ENCODE peak calls at places on chromosomes 16 and 17, in seven cellular contexts. One of them, this sample, is unnamed.

GRCh38 chr16:66569131-66569530 is 2.9 kb downstream of the CMTM1 start:
- DNase-seq in CD4-positive, alpha-beta memory T cell: no peak
- DNase-seq in spleen: no peak
- DNase-seq in astrocyte: peak; percentile 80
- DNase-seq in PC-9: no peak
- DNase-seq in ascending aorta: no peak
- DNase-seq in aorta: no peak
- DNase-seq in this sample: no peak

GRCh38 chr17:3556905-3557767 is 476 bp downstream of the TRPV3 start:
- DNase-seq in CD4-positive, alpha-beta memory T cell: no peak
- DNase-seq in astrocyte: no peak
- DNase-seq in ascending aorta: no peak
- DNase-seq in spleen: no peak
- DNase-seq in PC-9: no peak
- DNase-seq in aorta: peak; percentile 32
- DNase-seq in this sample: no peak

GRCh38 chr17:65485388-65486299 is 75.8 kb downstream of the AXIN2 start:
- DNase-seq in spleen: no peak
- DNase-seq in astrocyte: peak; percentile 67
- DNase-seq in PC-9: no peak
- DNase-seq in aorta: peak; percentile 83
- DNase-seq in ascending aorta: peak; percentile 69
- DNase-seq in CD4-positive, alpha-beta memory T cell: no peak
- DNase-seq in this sample: no peak

GRCh38 chr17:64174686-64175456 is 44.9 kb upstream of the ERN1 start:
- DNase-seq in PC-9: no peak
- DNase-seq in astrocyte: no peak
- DNase-seq in spleen: no peak
- DNase-seq in ascending aorta: peak; percentile 33
- DNase-seq in aorta: peak; percentile 67
- DNase-seq in CD4-positive, alpha-beta memory T cell: no peak
- DNase-seq in this sample: no peak

GRCh38 chr17:37592291-37592690 is 16.9 kb downstream of the SYNRG start:
- DNase-seq in ascending aorta: no peak
- DNase-seq in CD4-positive, alpha-beta memory T cell: no peak
- DNase-seq in astrocyte: no peak
- DNase-seq in PC-9: no peak
- DNase-seq in spleen: no peak
- DNase-seq in aorta: no peak
- DNase-seq in this sample: no peak

GRCh38 chr17:6546069-6546718 is 10.2 kb downstream of the PITPNM3 start:
- DNase-seq in CD4-positive, alpha-beta memory T cell: no peak
- DNase-seq in ascending aorta: no peak
- DNase-seq in PC-9: no peak
- DNase-seq in spleen: no peak
- DNase-seq in astrocyte: peak; percentile 86
- DNase-seq in aorta: no peak
- DNase-seq in this sample: no peak

GRCh38 chr16:27642753-27643152 is 92.8 kb downstream of the KATNIP start:
- DNase-seq in astrocyte: no peak
- DNase-seq in aorta: no peak
- DNase-seq in spleen: no peak
- DNase-seq in ascending aorta: no peak
- DNase-seq in PC-9: peak; percentile 15
- DNase-seq in CD4-positive, alpha-beta memory T cell: no peak
- DNase-seq in this sample: no peak

GRCh38 chr17:31491794-31492171 is 100.3 kb downstream of the RAB11FIP4 start:
- DNase-seq in PC-9: no peak
- DNase-seq in astrocyte: no peak
- DNase-seq in ascending aorta: no peak
- DNase-seq in CD4-positive, alpha-beta memory T cell: no peak
- DNase-seq in spleen: peak; percentile 90
- DNase-seq in aorta: no peak
- DNase-seq in this sample: no peak

GRCh38 chr16:52501746-52502145 is 45.2 kb downstream of the TOX3 start:
- DNase-seq in astrocyte: no peak
- DNase-seq in CD4-positive, alpha-beta memory T cell: no peak
- DNase-seq in ascending aorta: no peak
- DNase-seq in spleen: no peak
- DNase-seq in PC-9: no peak
- DNase-seq in aorta: no peak
- DNase-seq in this sample: no peak

GRCh38 chr16:12158428-12158827 is 181.9 kb downstream of the SNX29 start:
- DNase-seq in astrocyte: peak; percentile 95
- DNase-seq in CD4-positive, alpha-beta memory T cell: no peak
- DNase-seq in spleen: peak; percentile 12
- DNase-seq in aorta: no peak
- DNase-seq in ascending aorta: no peak
- DNase-seq in PC-9: no peak
- DNase-seq in this sample: no peak

GRCh38 chr16:47026492-47026891 is 53.0 kb upstream of the DNAJA2 start:
- DNase-seq in spleen: no peak
- DNase-seq in aorta: no peak
- DNase-seq in ascending aorta: no peak
- DNase-seq in astrocyte: no peak
- DNase-seq in CD4-positive, alpha-beta memory T cell: no peak
- DNase-seq in PC-9: no peak
- DNase-seq in this sample: no peak

GRCh38 chr17:7633093-7633492 is 3.2 kb downstream of the SHBG start:
- DNase-seq in astrocyte: no peak
- DNase-seq in aorta: no peak
- DNase-seq in PC-9: no peak
- DNase-seq in spleen: no peak
- DNase-seq in ascending aorta: no peak
- DNase-seq in CD4-positive, alpha-beta memory T cell: no peak
- DNase-seq in this sample: no peak

GRCh38 chr17:15942207-15942833 is 2.6 kb upstream of the ADORA2B start:
- DNase-seq in PC-9: no peak
- DNase-seq in spleen: no peak
- DNase-seq in CD4-positive, alpha-beta memory T cell: no peak
- DNase-seq in astrocyte: no peak
- DNase-seq in ascending aorta: no peak
- DNase-seq in aorta: peak; percentile 65
- DNase-seq in this sample: no peak

GRCh38 chr16:87435399-87436224 is 43.5 kb downstream of the MAP1LC3B start:
- DNase-seq in CD4-positive, alpha-beta memory T cell: no peak
- DNase-seq in ascending aorta: no peak
- DNase-seq in PC-9: no peak
- DNase-seq in spleen: no peak
- DNase-seq in aorta: no peak
- DNase-seq in astrocyte: peak; percentile 88
- DNase-seq in this sample: no peak

GRCh38 chr17:77327566-77328463 is 187.0 kb downstream of the SEC14L1 start:
- DNase-seq in spleen: peak; percentile 64
- DNase-seq in aorta: no peak
- DNase-seq in astrocyte: no peak
- DNase-seq in PC-9: no peak
- DNase-seq in ascending aorta: no peak
- DNase-seq in CD4-positive, alpha-beta memory T cell: no peak
- DNase-seq in this sample: peak; percentile 61

GRCh38 chr17:79833744-79834574 is 5.3 kb downstream of the CBX4 start:
- DNase-seq in spleen: peak; percentile 78
- DNase-seq in astrocyte: no peak
- DNase-seq in aorta: no peak
- DNase-seq in ascending aorta: no peak
- DNase-seq in PC-9: no peak
- DNase-seq in CD4-positive, alpha-beta memory T cell: peak; percentile 42
- DNase-seq in this sample: no peak
- H3K4me1 ChIP-seq in spleen: peaks cover 85% of the 10 kb centered on the region
- H3K4me1 ChIP-seq in astrocyte: peaks cover 37% of the 10 kb centered on the region
- H3K4me1 ChIP-seq in aorta: no peaks in the 10 kb centered on the region
- H3K4me1 ChIP-seq in ascending aorta: peaks cover 17% of the 10 kb centered on the region
- H3K4me1 ChIP-seq in PC-9: peaks cover 41% of the 10 kb centered on the region
- H3K4me1 ChIP-seq in CD4-positive, alpha-beta memory T cell: peaks cover 41% of the 10 kb centered on the region
- H3K4me1 ChIP-seq in this sample: peaks cover 24% of the 10 kb centered on the region

DNA sequence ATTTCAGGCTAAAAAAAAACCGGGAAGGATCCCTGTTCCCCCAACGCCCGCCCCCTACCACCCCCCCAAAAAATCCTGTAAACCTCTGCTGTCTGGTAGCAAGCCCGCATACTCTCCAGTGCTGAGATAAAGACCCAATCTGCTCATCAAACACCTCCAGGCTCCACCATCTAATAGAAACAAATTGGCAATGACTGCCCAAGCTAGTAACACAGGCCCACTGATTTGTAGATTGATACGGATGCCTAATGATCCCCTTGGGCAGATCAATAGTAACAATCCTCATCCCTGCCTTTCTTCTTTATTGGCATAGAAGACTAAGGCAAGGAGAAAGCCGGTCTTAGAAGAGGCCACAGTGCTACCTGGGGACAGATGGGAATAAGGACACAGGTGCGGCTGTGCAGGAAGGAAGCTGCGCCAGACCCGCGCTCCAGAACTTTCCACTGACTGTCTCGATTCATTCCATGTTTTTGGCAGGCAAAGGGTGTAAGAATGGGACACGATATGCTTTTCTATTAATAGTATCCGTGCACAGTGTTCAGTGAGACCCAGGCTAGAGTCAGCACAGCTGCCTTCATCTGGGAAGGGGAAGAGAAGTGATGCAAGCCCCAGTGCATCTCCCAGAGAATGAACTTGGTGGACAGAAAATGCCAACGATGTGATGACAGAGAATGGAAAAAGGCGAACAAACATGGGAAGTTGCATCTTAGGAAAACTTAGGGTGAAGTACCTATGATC is 407.6 kb upstream of the PSMD7 start:
- DNase-seq in PC-9: no peak
- DNase-seq in astrocyte: no peak
- DNase-seq in aorta: no peak
- DNase-seq in CD4-positive, alpha-beta memory T cell: no peak
- DNase-seq in ascending aorta: no peak
- DNase-seq in spleen: no peak
- DNase-seq in this sample: no peak
- H3K27me3 ChIP-seq in PC-9: peaks cover 65% of the 10 kb centered on the region
- H3K27me3 ChIP-seq in astrocyte: peaks cover 9% of the 10 kb centered on the region
- H3K27me3 ChIP-seq in aorta: no peaks in the 10 kb centered on the region
- H3K27me3 ChIP-seq in CD4-positive, alpha-beta memory T cell: no peaks in the 10 kb centered on the region
- H3K27me3 ChIP-seq in ascending aorta: no peaks in the 10 kb centered on the region
- H3K27me3 ChIP-seq in spleen: peaks cover 34% of the 10 kb centered on the region
- H3K27me3 ChIP-seq in this sample: no peaks in the 10 kb centered on the region

DNA sequence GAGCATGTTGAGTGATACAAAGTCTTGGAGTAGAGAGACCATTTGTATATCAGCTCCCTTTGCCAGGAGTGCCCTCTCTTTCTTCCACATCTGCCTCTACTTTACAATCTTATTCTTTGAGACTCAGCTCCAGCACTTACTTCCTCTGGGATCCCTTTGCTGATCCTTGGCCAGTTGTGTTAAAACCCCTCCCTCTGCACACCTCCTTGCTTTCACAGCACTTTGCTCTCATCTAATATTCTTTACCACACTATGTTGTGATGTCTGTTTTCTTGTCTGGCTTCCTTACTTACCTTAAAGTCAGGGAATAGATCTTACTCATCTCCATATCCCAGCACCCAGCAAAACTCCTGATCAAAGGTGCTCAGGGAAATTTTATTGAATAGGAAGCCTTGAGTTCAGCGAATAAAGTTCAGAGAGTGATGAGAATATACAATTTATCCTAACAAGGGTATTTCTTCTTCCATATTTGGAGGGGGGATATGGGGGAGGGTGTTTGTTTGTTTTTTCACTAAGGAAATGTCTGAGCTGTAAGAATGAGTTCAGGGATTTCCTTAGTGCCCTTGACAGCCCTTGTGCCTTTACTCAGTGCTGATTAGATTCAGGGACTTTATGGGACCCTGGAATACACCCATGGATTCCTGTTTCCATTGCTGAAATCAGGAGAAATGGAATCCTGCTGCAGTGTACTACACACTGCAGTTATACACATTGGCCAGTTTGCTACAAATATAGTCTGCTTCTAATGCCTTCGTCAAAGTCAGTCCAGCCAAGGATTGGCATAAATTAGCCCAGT is 32.0 kb downstream of the MRTFB start:
- DNase-seq in spleen: no peak
- DNase-seq in astrocyte: no peak
- DNase-seq in ascending aorta: no peak
- DNase-seq in CD4-positive, alpha-beta memory T cell: no peak
- DNase-seq in PC-9: no peak
- DNase-seq in aorta: no peak
- DNase-seq in this sample: no peak
- H3K4me1 ChIP-seq in spleen: peaks cover 37% of the 10 kb centered on the region
- H3K4me1 ChIP-seq in astrocyte: no peaks in the 10 kb centered on the region
- H3K4me1 ChIP-seq in ascending aorta: no peaks in the 10 kb centered on the region
- H3K4me1 ChIP-seq in CD4-positive, alpha-beta memory T cell: peaks cover 14% of the 10 kb centered on the region
- H3K4me1 ChIP-seq in PC-9: peaks cover 40% of the 10 kb centered on the region
- H3K4me1 ChIP-seq in aorta: peaks cover 9% of the 10 kb centered on the region
- H3K4me1 ChIP-seq in this sample: peaks cover 5% of the 10 kb centered on the region

DNA sequence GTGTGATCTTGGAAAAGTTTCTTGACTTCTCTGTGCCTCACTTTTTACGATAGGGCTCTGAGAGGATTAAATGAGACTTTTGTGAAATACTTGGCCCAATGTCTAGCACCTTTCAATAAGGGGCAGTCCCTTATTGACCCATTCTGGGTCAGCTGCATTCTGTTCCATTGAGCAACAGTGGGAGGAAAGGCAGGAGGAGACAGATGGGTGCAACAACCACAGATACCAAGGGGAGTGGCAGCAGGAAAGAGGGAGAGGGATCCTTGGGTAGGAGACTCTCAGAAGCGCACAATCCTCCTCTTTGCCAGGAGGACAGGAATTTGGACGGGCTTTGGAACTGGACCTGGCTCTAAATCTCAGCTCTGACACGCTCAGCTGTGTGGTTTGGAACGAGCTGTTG is 3.5 kb downstream of the PIPOX start:
- DNase-seq in ascending aorta: no peak
- DNase-seq in astrocyte: no peak
- DNase-seq in PC-9: no peak
- DNase-seq in aorta: no peak
- DNase-seq in CD4-positive, alpha-beta memory T cell: no peak
- DNase-seq in spleen: no peak
- DNase-seq in this sample: no peak
- H3K27me3 ChIP-seq in ascending aorta: no peaks in the 10 kb centered on the region
- H3K27me3 ChIP-seq in astrocyte: peaks cover 6% of the 10 kb centered on the region
- H3K27me3 ChIP-seq in PC-9: peaks cover 11% of the 10 kb centered on the region
- H3K27me3 ChIP-seq in aorta: no peaks in the 10 kb centered on the region
- H3K27me3 ChIP-seq in CD4-positive, alpha-beta memory T cell: no peaks in the 10 kb centered on the region
- H3K27me3 ChIP-seq in spleen: no peaks in the 10 kb centered on the region
- H3K27me3 ChIP-seq in this sample: no peaks in the 10 kb centered on the region

This sample was measured in colonic mucosa.